ENCODE peak calls at places on chromosome 16, in seven cellular contexts. M, I, L, A, F, S and D are unnamed samples.

GRCh38 chr16:55559233-55559632 is 7.3 kb upstream of the CAPNS2 start:
- DNase-seq in A (no peak), I (no peak), F (peak; percentile 90), L (no peak), M (no peak), S (no peak), D (no peak)

GRCh38 chr16:10180771-10181163 is 1.5 kb downstream of the GRIN2A start:
- DNase-seq in M (no peak), I (peak; percentile 41), A (peak; percentile 33), S (no peak), F (no peak), L (no peak), D (no peak)

GRCh38 chr16:67277294-67277998 is 1.9 kb upstream of the PLEKHG4 start:
- DNase-seq in M (no peak), S (peak; percentile 87), F (no peak), A (peak; percentile 69), L (no peak), I (peak; percentile 60), D (peak; percentile 85)

GRCh38 chr16:67969286-67970039 is 1.0 kb upstream of the SLC12A4 start:
- DNase-seq in F (no peak), I (peak; percentile 58), L (no peak), M (no peak), S (no peak), A (peak; percentile 45), D (no peak)

GRCh38 chr16:86732621-86733297 is 154.4 kb downstream of the FOXL1 start:
- DNase-seq in A (no peak), F (no peak), M (no peak), I (no peak), S (no peak), L (no peak), D (no peak)

GRCh38 chr16:66286527-66286926 is 80.0 kb upstream of the CDH5 start:
- DNase-seq in L (no peak), F (no peak), A (no peak), I (no peak), M (no peak), S (no peak), D (no peak)

GRCh38 chr16:69476920-69477418 is 52.5 kb downstream of the CYB5B start:
- DNase-seq in S (peak; percentile 86), L (no peak), F (no peak), I (no peak), M (no peak), A (no peak), D (no peak)

GRCh38 chr16:48184681-48185080 is 28.9 kb upstream of the ABCC12 start:
- DNase-seq in S (no peak), L (no peak), I (no peak), M (no peak), F (no peak), A (no peak), D (no peak)

GRCh38 chr16:56262148-56262878 is 71.0 kb downstream of the GNAO1 start:
- DNase-seq in L (peak; percentile 9), M (no peak), F (no peak), S (peak; percentile 12), A (no peak), I (no peak), D (no peak)

GRCh38 chr16:84055366-84055765 is 12.8 kb upstream of the SLC38A8 start:
- DNase-seq in F (no peak), A (peak; percentile 11), I (peak; percentile 40), S (no peak), L (no peak), M (no peak), D (no peak)

GRCh38 chr16:84368327-84368996 is at the start of gene ATP2C2:
- DNase-seq in S (no peak), I (no peak), M (no peak), L (no peak), F (no peak), A (no peak), D (no peak)